ENCODE peak calls at places on chromosomes 13 and 19, in five cellular contexts. M is GM23248, Q is OCI-LY7, S is GM23338, L is HCT116. A is an unnamed sample.

GRCh38 chr19:48819366-48819816 is 8.6 kb upstream of the BCAT2 start:
- DNase-seq in Q (no peak), M (peak; percentile 92), S (no peak), L (peak; percentile 54), A (no peak)

GRCh38 chr19:1232231-1232637 is 5.6 kb downstream of the CBARP start:
- DNase-seq in S (no peak), Q (no peak), M (no peak), L (no peak), A (no peak)

GRCh38 chr13:73704587-73704986 is 429.6 kb downstream of the KLF12 start:
- DNase-seq in M (no peak), S (no peak), L (no peak), Q (no peak), A (peak; percentile 75)

GRCh38 chr19:46943150-46943946 is 76.3 kb upstream of the NPAS1 start:
- DNase-seq in S (no peak), L (no peak), Q (no peak), M (no peak), A (no peak)

GRCh38 chr19:19256072-19256969 is 16.8 kb downstream of the TM6SF2 start:
- DNase-seq in L (no peak), S (peak; percentile 70), M (no peak), Q (no peak), A (no peak)

GRCh38 chr13:51614350-51614786 is 30.1 kb downstream of the WDFY2 start:
- DNase-seq in L (no peak), M (peak; percentile 62), Q (peak; percentile 76), S (no peak), A (no peak)

GRCh38 chr13:92681239-92681638 is 545.4 kb upstream of the GPC6 start:
- DNase-seq in Q (no peak), L (no peak), M (no peak), S (peak; percentile 44), A (no peak)

GRCh38 chr19:54153731-54154326 is 5.7 kb downstream of the LENG1 start:
- DNase-seq in S (no peak), M (peak; percentile 8), L (no peak), Q (no peak), A (no peak)

GRCh38 chr19:38043649-38044144 is 136.7 kb downstream of the SIPA1L3 start:
- DNase-seq in S (no peak), Q (no peak), L (no peak), M (no peak), A (no peak)

GRCh38 chr19:45200614-45201013 is 22.0 kb downstream of the BLOC1S3 start:
- DNase-seq in S (peak; percentile 83), M (peak; percentile 55), Q (no peak), L (no peak), A (no peak)

GRCh38 chr13:95524270-95524901 is 28.1 kb upstream of the CLDN10 start:
- DNase-seq in S (no peak), M (peak; percentile 28), L (no peak), Q (no peak), A (no peak)

GRCh38 chr19:11377756-11378155 is 3.3 kb downstream of the SWSAP1 start:
- DNase-seq in L (no peak), S (no peak), M (peak; percentile 77), Q (no peak), A (no peak)

GRCh38 chr13:24130134-24130792 is 30.3 kb upstream of the SPATA13 start:
- DNase-seq in M (no peak), S (no peak), L (no peak), Q (no peak), A (no peak)

GRCh38 chr19:37932985-37933953 is 26.3 kb downstream of the SIPA1L3 start:
- DNase-seq in Q (no peak), M (peak; percentile 50), L (no peak), S (no peak), A (no peak)

GRCh38 chr19:2136796-2137195 is 14.6 kb downstream of the AP3D1 start:
- DNase-seq in L (no peak), Q (no peak), S (no peak), M (no peak), A (no peak)

GRCh38 chr13:66329988-66330429 is 900.1 kb downstream of the PCDH9 start:
- DNase-seq in Q (no peak), L (no peak), S (no peak), M (no peak), A (peak; percentile 48)

GRCh38 chr13:26881154-26881553 is 120.6 kb upstream of the GPR12 start:
- DNase-seq in M (peak; percentile 28), Q (no peak), S (no peak), L (no peak), A (no peak)

GRCh38 chr13:24905242-24905641 is 141.3 kb downstream of the RNF17 start:
- DNase-seq in S (no peak), M (peak; percentile 48), L (no peak), Q (no peak), A (no peak)

GRCh38 chr19:290539-291521 is at the start of gene PLPP2:
- DNase-seq in S (peak; percentile 96), M (peak; percentile 57), L (no peak), Q (no peak), A (peak; percentile 4)

GRCh38 chr13:78339927-78340326 is 263.4 kb downstream of the POU4F1 start:
- DNase-seq in L (no peak), Q (no peak), S (no peak), M (no peak), A (no peak)

GRCh38 chr19:1247747-1248453 is 483 bp upstream of the MIDN start:
- DNase-seq in L (no peak), M (peak; percentile 87), Q (no peak), S (peak; percentile 83), A (no peak)

GRCh38 chr13:83975668-83976165 is 93.4 kb upstream of the SLITRK1 start:
- DNase-seq in S (no peak), Q (no peak), M (no peak), L (no peak), A (peak; percentile 45)

GRCh38 chr19:37988758-37989635 is 82.0 kb downstream of the SIPA1L3 start:
- DNase-seq in M (no peak), Q (no peak), L (no peak), S (peak; percentile 78), A (no peak)

GRCh38 chr13:102197193-102197592 is 204.7 kb downstream of the FGF14 start:
- DNase-seq in Q (no peak), L (no peak), M (peak; percentile 14), S (peak; percentile 72), A (no peak)

GRCh38 chr19:18098891-18099622 is 1.5 kb downstream of the MAST3 start:
- DNase-seq in Q (peak; percentile 94), M (peak; percentile 31), S (peak; percentile 58), L (no peak), A (no peak)

GRCh38 chr19:41861098-41861768 is 1.2 kb downstream of the RPS19 start:
- DNase-seq in Q (peak; percentile 35), S (no peak), M (no peak), L (no peak), A (no peak)

GRCh38 chr13:64371045-64371444 is 2859.1 kb downstream of the PCDH9 start:
- DNase-seq in Q (no peak), L (peak; percentile 37), S (no peak), M (no peak), A (peak; percentile 37)

GRCh38 chr13:34817246-34817645 is 124.8 kb upstream of the NBEA start:
- DNase-seq in S (no peak), M (no peak), L (no peak), Q (no peak), A (no peak)

GRCh38 chr13:111567637-111568036 is 247.2 kb downstream of the TEX29 start:
- DNase-seq in M (no peak), L (no peak), Q (no peak), S (no peak), A (no peak)

GRCh38 chr19:3119782-3120380 is 16.0 kb upstream of the GNA15 start:
- DNase-seq in S (no peak), L (no peak), M (no peak), Q (no peak), A (no peak)

GRCh38 chr19:35000647-35001501 is 751 bp downstream of the GRAMD1A start:
- DNase-seq in Q (peak; percentile 89), S (peak; percentile 69), M (peak; percentile 62), L (no peak), A (peak; percentile 41)

GRCh38 chr19:13187419-13187818 is 37.2 kb downstream of the IER2 start:
- DNase-seq in L (no peak), Q (no peak), M (no peak), S (no peak), A (no peak)

GRCh38 chr19:48396010-48396870 is 2.8 kb downstream of the GRIN2D start:
- DNase-seq in Q (no peak), M (no peak), L (no peak), S (no peak), A (no peak)

GRCh38 chr19:33206261-33207039 is 12.3 kb downstream of the LRP3 start:
- DNase-seq in S (no peak), L (no peak), Q (no peak), M (no peak), A (no peak)

GRCh38 chr13:110491869-110492268 is 69.7 kb downstream of the RAB20 start:
- DNase-seq in L (no peak), M (no peak), S (no peak), Q (no peak), A (no peak)

GRCh38 chr13:104757712-104758111 is 1691.5 kb upstream of the SLC10A2 start:
- DNase-seq in Q (no peak), S (no peak), L (no peak), M (no peak), A (no peak)

GRCh38 chr19:55251296-55252081 is 7.3 kb downstream of the PPP6R1 start:
- DNase-seq in L (no peak), S (no peak), Q (peak; percentile 52), M (peak; percentile 12), A (no peak)

GRCh38 chr13:26810095-26810494 is 49.5 kb upstream of the GPR12 start:
- DNase-seq in L (no peak), S (no peak), Q (no peak), M (no peak), A (no peak)

GRCh38 chr19:53865918-53866696 is 1.6 kb upstream of the MYADM start:
- DNase-seq in M (peak; percentile 95), Q (no peak), L (peak; percentile 60), S (peak; percentile 85), A (no peak)

GRCh38 chr13:49399801-49400472 is 43.9 kb downstream of the CAB39L start:
- DNase-seq in L (no peak), Q (peak; percentile 21), M (no peak), S (no peak), A (no peak)
- H3K4me3 ChIP-seq in L (no peak overlapping the region), Q (peak overlapping the region; percentile 75), M (no peak overlapping the region), S (no peak overlapping the region), A (no peak overlapping the region)

GRCh38 chr19:40523322-40524047 is 53.2 kb upstream of the SHKBP1 start:
- DNase-seq in S (peak; percentile 93), M (peak; percentile 78), L (peak; percentile 72), Q (peak; percentile 84), A (peak; percentile 89)
- H3K9me2 ChIP-seq in S (no peaks in the 10 kb centered on the region), M (no peaks in the 10 kb centered on the region), L (no peaks in the 10 kb centered on the region), Q (no peaks in the 10 kb centered on the region), A (no peaks in the 10 kb centered on the region)

GRCh38 chr13:98519976-98520375 is 56.9 kb downstream of the STK24 start:
- DNase-seq in M (no peak), L (no peak), S (no peak), Q (no peak), A (no peak)
- TF ChIP-seq EZH2phosphoT487 in M (no peak), L (no peak), S (no peak), Q (no peak), A (no peak)

DNA sequence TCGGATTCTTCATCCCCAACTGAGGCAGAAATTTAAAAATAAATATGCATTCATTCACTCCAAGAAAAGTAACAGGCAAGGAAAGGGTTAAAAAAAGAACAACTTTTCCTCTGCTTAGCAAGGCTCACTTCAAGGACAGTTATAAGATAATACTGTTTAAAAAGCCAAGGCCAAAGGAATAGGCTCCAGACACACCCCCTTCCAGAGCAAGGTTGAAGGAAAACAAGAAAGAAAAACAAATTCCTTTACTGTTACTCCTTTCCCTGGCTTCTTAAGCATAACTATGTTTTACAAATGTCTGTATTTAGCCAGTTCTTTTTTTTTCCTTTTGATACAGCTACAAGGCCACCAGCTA is 8.5 kb downstream of the SIGLEC11 start:
- DNase-seq in Q (no peak), S (no peak), L (no peak), M (no peak), A (no peak)
- H3K4me3 ChIP-seq in Q (no peak overlapping the region), S (no peak overlapping the region), L (no peak overlapping the region), M (no peak overlapping the region), A (no peak overlapping the region)

A was measured in MM.1S.